ENCODE peak calls at places on chromosomes 4 and X, in six cellular contexts. Y is neuronal stem cell, J is IMR-90, E is H9, U is H1, X is trophoblast cell. P is an unnamed sample.

GRCh38 chrX:25544641-25545040 is 528.9 kb upstream of the ARX start:
- DNase-seq in E (no peak), Y (no peak), X (no peak), J (peak), U (no peak), P (no peak)

GRCh38 chr4:110195561-110196205 is 2.7 kb downstream of the ELOVL6 start:
- DNase-seq in E (no peak), J (peak), U (no peak), Y (no peak), X (no peak), P (peak)

GRCh38 chr4:159977907-159978617 is 875.2 kb downstream of the RAPGEF2 start:
- DNase-seq in E (no peak), J (no peak), U (no peak), Y (no peak), X (no peak), P (no peak)

GRCh38 chrX:102651242-102651967 is at the start of gene GPRASP1:
- DNase-seq in X (peak), U (no peak), E (peak), J (peak), Y (peak), P (peak)

GRCh38 chr4:102299708-102300107 is 45.6 kb downstream of the SLC39A8 start:
- DNase-seq in U (no peak), E (peak), J (peak), X (peak), Y (peak), P (peak)

GRCh38 chr4:165461176-165461835 is 82.5 kb downstream of the CPE start:
- DNase-seq in J (peak), X (peak), U (no peak), E (no peak), Y (no peak), P (peak)

GRCh38 chr4:147530153-147530552 is 49.3 kb downstream of the EDNRA start:
- DNase-seq in X (no peak), E (no peak), Y (no peak), J (no peak), U (no peak), P (no peak)

GRCh38 chr4:65538571-65538970 is 131.7 kb downstream of the EPHA5 start:
- DNase-seq in E (no peak), X (no peak), U (no peak), J (peak), Y (no peak), P (peak)

GRCh38 chrX:119228506-119229290 is 7.4 kb upstream of the PGRMC1 start:
- DNase-seq in J (peak), X (peak), E (no peak), U (no peak), Y (no peak), P (peak)

GRCh38 chr4:175509320-175509719 is 302.7 kb downstream of the GPM6A start:
- DNase-seq in X (no peak), J (no peak), E (peak), U (peak), Y (no peak), P (no peak)

GRCh38 chr4:42473071-42473684 is 75.9 kb downstream of the SHISA3 start:
- DNase-seq in U (no peak), X (no peak), J (no peak), E (no peak), Y (no peak), P (no peak)

GRCh38 chrX:67570839-67571238 is 27.0 kb downstream of the AR start:
- DNase-seq in Y (no peak), X (no peak), J (no peak), E (no peak), U (no peak), P (no peak)

GRCh38 chr4:95610170-95610569 is 61.4 kb upstream of the UNC5C start:
- DNase-seq in X (no peak), E (no peak), J (no peak), Y (no peak), U (no peak), P (no peak)

GRCh38 chr4:150173854-150174398 is 95.7 kb downstream of the DCLK2 start:
- DNase-seq in J (no peak), X (no peak), U (no peak), E (no peak), Y (no peak), P (no peak)

GRCh38 chrX:39439910-39440733 is 638.9 kb downstream of the MID1IP1 start:
- DNase-seq in E (no peak), J (no peak), Y (no peak), U (no peak), X (no peak), P (no peak)

GRCh38 chr4:137623013-137623412 is 90.7 kb upstream of the PCDH18 start:
- DNase-seq in E (no peak), Y (peak), X (no peak), J (no peak), U (no peak), P (peak)

GRCh38 chrX:24282381-24283121 is 31.3 kb downstream of the SUPT20HL2 start:
- DNase-seq in Y (no peak), J (peak), E (no peak), X (no peak), U (no peak), P (peak)

GRCh38 chr4:140715121-140715520 is 41.1 kb downstream of the TBC1D9 start:
- DNase-seq in X (no peak), U (no peak), Y (no peak), E (no peak), J (no peak), P (no peak)

GRCh38 chr4:78004270-78004669 is 52.9 kb upstream of the FRAS1 start:
- DNase-seq in E (no peak), X (no peak), Y (no peak), J (no peak), U (no peak), P (no peak)

GRCh38 chr4:56786955-56787354 is 34.5 kb downstream of the SPINK2 start:
- DNase-seq in Y (no peak), U (no peak), E (no peak), X (no peak), J (peak), P (peak)

GRCh38 chr4:80113615-80114014 is 40.6 kb upstream of the ANTXR2 start:
- DNase-seq in E (no peak), Y (no peak), X (no peak), U (no peak), J (no peak), P (no peak)
- H4K91ac ChIP-seq in E (no peak), Y (no peak), X (no peak), U (no peak), J (no peak), P (no peak)

DNA sequence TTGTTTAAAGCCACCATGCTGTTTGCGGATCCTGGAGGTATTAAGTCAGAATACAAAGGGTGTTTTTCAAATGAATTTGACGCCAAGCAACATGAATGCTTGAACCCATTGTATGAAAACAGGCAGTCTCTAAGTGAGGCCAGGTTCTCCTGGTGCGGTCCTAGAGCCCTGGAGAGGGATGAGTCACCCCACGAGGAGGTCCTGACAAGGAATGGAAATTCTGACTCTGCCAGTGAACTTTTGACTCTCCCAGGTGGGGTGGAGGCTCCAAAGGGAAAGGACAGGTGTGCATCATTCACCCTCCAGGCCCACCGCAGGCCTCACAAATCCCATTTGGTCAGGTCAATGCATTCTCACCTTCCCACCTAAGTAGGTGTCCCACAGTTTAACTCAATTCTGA is 1.5 kb downstream of the TRIM2 start:
- DNase-seq in U (no peak), J (no peak), E (peak), X (peak), Y (no peak), P (peak)
- H2AK5ac ChIP-seq in U (peak), J (no peak), E (no peak), X (no peak), Y (no peak), P (no peak)

DNA sequence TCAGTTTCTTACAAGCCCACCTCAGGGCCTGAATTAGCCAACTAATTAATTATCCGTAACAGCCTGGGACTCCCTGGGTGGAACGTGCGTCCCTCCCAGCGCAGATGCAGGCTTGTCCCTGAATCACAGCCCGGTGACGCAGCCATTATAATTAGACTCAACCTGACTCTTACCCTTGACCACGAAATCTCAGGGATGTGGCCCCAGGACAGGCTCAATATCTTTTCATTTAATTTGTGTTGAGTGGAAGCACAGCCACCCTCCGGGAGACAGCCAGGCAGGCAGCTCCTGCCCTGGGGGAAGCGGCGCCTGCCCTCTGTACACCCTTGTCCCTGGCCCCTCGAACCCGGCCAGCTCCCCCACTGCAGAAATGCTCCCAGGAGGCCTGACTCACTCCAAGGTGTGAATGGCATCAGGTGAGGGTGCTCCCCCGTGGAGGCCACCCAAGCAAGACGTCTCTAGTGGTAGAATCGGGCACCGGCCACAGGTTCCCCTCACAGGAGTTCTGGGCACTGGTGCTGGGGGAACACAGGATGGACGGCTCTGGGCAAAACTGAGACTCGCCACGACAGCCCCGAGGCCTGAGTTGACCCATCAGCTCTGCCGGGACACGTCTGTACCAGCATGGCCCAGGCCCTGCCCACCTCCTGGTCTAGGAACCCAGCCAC is 2.7 kb downstream of the CPLX1 start:
- DNase-seq in Y (no peak), X (peak), E (no peak), U (no peak), J (no peak), P (no peak)
- H4K91ac ChIP-seq in Y (no peak), X (no peak), E (no peak), U (no peak), J (no peak), P (peak)

GRCh38 chr4:90745176-90745575 is 618.0 kb downstream of the CCSER1 start:
- DNase-seq in E (no peak), Y (no peak), J (no peak), X (peak), U (no peak), P (no peak)
- H2AK5ac ChIP-seq in E (no peak), Y (no peak), J (no peak), X (no peak), U (no peak), P (no peak)

DNA sequence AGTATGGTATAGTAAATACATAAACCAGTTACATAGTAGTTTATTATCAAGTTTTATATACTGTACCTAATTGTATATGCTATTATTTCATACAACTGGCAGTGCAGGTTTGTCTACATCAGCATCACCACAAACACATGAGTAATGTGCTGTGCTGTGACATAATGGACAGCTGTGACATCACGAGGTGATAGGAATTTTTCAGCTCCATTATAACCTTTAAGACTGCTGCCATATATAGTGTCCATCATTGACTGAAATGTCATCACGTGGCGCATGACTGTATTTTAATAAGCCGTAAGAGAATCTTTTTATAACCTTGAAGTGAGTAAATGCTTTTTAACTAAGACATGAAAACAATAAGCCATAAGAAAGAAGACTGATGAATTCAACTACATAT is 44.8 kb upstream of the ANK2 start:
- DNase-seq in E (no peak), Y (no peak), U (no peak), J (no peak), X (no peak), P (no peak)
- H4K91ac ChIP-seq in E (no peak), Y (no peak), U (no peak), J (no peak), X (no peak), P (no peak)

P was measured in mesenchymal stem cell.